ENCODE peak calls at places on chromosomes 6 and 20, in six cellular contexts. F is spleen; N is CD4-positive, CD25-positive, alpha-beta regulatory T cell; P is CD8-positive, alpha-beta memory T cell; D is thoracic aorta; Z is GM23338. J is an unnamed sample.

GRCh38 chr6:30744054-30744805 is at the start of gene IER3:
- DNase-seq in F (peak; percentile 95), N (peak; percentile 63), P (peak; percentile 72), D (peak; percentile 64), Z (peak; percentile 96), J (peak; percentile 61)

GRCh38 chr6:6820688-6821238 is 232.2 kb downstream of the LY86 start:
- DNase-seq in F (no peak), N (no peak), P (no peak), D (no peak), Z (no peak), J (no peak)

GRCh38 chr6:44487611-44488010 is 100.1 kb downstream of the CDC5L start:
- DNase-seq in F (no peak), N (no peak), P (no peak), D (no peak), Z (no peak), J (no peak)

GRCh38 chr6:47033029-47033796 is 8.9 kb downstream of the ADGRF1 start:
- DNase-seq in F (no peak), N (no peak), P (no peak), D (no peak), Z (no peak), J (no peak)

GRCh38 chr6:116349216-116349615 is 21.5 kb upstream of the DSE start:
- DNase-seq in F (no peak), N (no peak), P (no peak), D (no peak), Z (no peak), J (no peak)

GRCh38 chr20:48771542-48771941 is 56.3 kb downstream of the PREX1 start:
- DNase-seq in F (no peak), N (no peak), P (peak; percentile 42), D (no peak), Z (no peak), J (no peak)

GRCh38 chr6:131379951-131380350 is 193.1 kb upstream of the ARG1 start:
- DNase-seq in F (no peak), N (no peak), P (no peak), D (no peak), Z (no peak), J (no peak)

GRCh38 chr6:6968731-6969552 is 138.8 kb upstream of the RREB1 start:
- DNase-seq in F (no peak), N (no peak), P (no peak), D (no peak), Z (no peak), J (no peak)

GRCh38 chr20:23399568-23400241 is 21.6 kb downstream of the NAPB start:
- DNase-seq in F (no peak), N (no peak), P (no peak), D (no peak), Z (no peak), J (no peak)

GRCh38 chr6:170053966-170054661 is 236.8 kb downstream of the DLL1 start:
- DNase-seq in F (peak; percentile 53), N (no peak), P (no peak), D (no peak), Z (no peak), J (no peak)

GRCh38 chr6:27672113-27672799 is 199.4 kb upstream of the ZNF184 start:
- DNase-seq in F (no peak), N (peak; percentile 36), P (no peak), D (no peak), Z (peak; percentile 87), J (no peak)

GRCh38 chr20:50223321-50223995 is 32.8 kb downstream of the CEBPB start:
- DNase-seq in F (no peak), N (no peak), P (peak; percentile 35), D (no peak), Z (no peak), J (no peak)

GRCh38 chr6:3382399-3383279 is 74.2 kb downstream of the SLC22A23 start:
- DNase-seq in F (no peak), N (no peak), P (no peak), D (no peak), Z (no peak), J (no peak)

GRCh38 chr20:54197621-54198604 is 10.0 kb upstream of the PFDN4 start:
- DNase-seq in F (no peak), N (no peak), P (no peak), D (no peak), Z (peak; percentile 45), J (no peak)

GRCh38 chr6:147158881-147159280 is 45.3 kb upstream of the STXBP5 start:
- DNase-seq in F (no peak), N (no peak), P (no peak), D (no peak), Z (no peak), J (no peak)

GRCh38 chr20:43941476-43942212 is 27.0 kb downstream of the TOX2 start:
- DNase-seq in F (no peak), N (no peak), P (no peak), D (no peak), Z (no peak), J (no peak)

GRCh38 chr6:168782211-168782729 is 341.3 kb downstream of the SMOC2 start:
- DNase-seq in F (no peak), N (no peak), P (no peak), D (no peak), Z (no peak), J (no peak)

GRCh38 chr20:44402391-44403193 is 47.1 kb downstream of the HNF4A start:
- DNase-seq in F (no peak), N (no peak), P (no peak), D (no peak), Z (no peak), J (no peak)

GRCh38 chr6:27761391-27761790 is 150.8 kb downstream of the OR2B2 start:
- DNase-seq in F (no peak), N (no peak), P (no peak), D (no peak), Z (no peak), J (no peak)

GRCh38 chr20:2206957-2207769 is 88.6 kb upstream of the TGM3 start:
- DNase-seq in F (peak; percentile 96), N (peak; percentile 15), P (peak; percentile 52), D (no peak), Z (peak; percentile 87), J (peak; percentile 32)

GRCh38 chr20:3543901-3544507 is 73.2 kb downstream of the ATRN start:
- DNase-seq in F (no peak), N (no peak), P (no peak), D (no peak), Z (no peak), J (no peak)

GRCh38 chr20:17992847-17993508 is 24.2 kb downstream of the MGME1 start:
- DNase-seq in F (no peak), N (no peak), P (no peak), D (no peak), Z (no peak), J (no peak)

GRCh38 chr20:11792229-11792953 is 125.3 kb upstream of the BTBD3 start:
- DNase-seq in F (no peak), N (no peak), P (no peak), D (no peak), Z (no peak), J (no peak)

GRCh38 chr6:66361886-66362285 is 654.9 kb upstream of the EYS start:
- DNase-seq in F (no peak), N (no peak), P (no peak), D (no peak), Z (no peak), J (no peak)

GRCh38 chr6:46221221-46221793 is 50.5 kb upstream of the ENPP5 start:
- DNase-seq in F (no peak), N (no peak), P (no peak), D (no peak), Z (peak; percentile 80), J (no peak)

GRCh38 chr6:20868397-20869185 is 334.3 kb downstream of the CDKAL1 start:
- DNase-seq in F (no peak), N (no peak), P (no peak), D (no peak), Z (peak; percentile 78), J (no peak)

GRCh38 chr6:217048-217659 is 75.1 kb upstream of the DUSP22 start:
- DNase-seq in F (no peak), N (no peak), P (no peak), D (no peak), Z (peak; percentile 84), J (no peak)

GRCh38 chr6:16370943-16371342 is 132.6 kb downstream of the GMPR start:
- DNase-seq in F (no peak), N (no peak), P (no peak), D (no peak), Z (no peak), J (no peak)
- H3K4me1 ChIP-seq in F (peaks cover 44% of the 10 kb centered on the region), N (no peaks in the 10 kb centered on the region), P (no peaks in the 10 kb centered on the region), D (peaks cover 2% of the 10 kb centered on the region), Z (no peaks in the 10 kb centered on the region), J (peaks cover 3% of the 10 kb centered on the region)

GRCh38 chr6:139008117-139008516 is 20.1 kb upstream of the REPS1 start:
- DNase-seq in F (no peak), N (no peak), P (no peak), D (no peak), Z (no peak), J (no peak)

GRCh38 chr6:139003751-139004150 is 15.7 kb upstream of the REPS1 start:
- DNase-seq in F (no peak), N (no peak), P (no peak), D (no peak), Z (no peak), J (no peak)

GRCh38 chr6:139010674-139011073 is 17.9 kb upstream of the ABRACL start:
- DNase-seq in F (no peak), N (no peak), P (no peak), D (no peak), Z (peak; percentile 33), J (no peak)

GRCh38 chr6:139006470-139006869 is 18.4 kb upstream of the REPS1 start:
- DNase-seq in F (no peak), N (no peak), P (no peak), D (no peak), Z (no peak), J (no peak)

DNA sequence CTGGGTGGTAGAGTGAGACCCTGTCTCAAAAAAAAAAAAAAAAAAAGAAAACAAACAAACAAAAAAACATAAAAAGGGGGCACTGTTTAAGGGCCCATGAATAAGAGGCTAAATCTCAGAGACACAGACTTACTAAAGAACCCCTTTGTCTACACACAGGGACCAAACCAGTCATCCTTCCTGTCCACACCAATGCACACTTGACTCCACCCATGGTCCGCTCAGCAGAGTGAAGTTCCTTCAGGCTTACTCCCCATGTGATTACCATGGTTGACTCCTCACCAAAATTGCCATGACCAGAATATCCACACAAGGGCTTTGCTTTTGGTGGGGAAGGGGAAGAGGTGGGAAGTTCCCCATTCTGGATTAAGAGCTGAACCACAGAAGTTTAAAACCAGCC is 19.4 kb upstream of the REPS1 start:
- DNase-seq in F (no peak), N (no peak), P (no peak), D (no peak), Z (no peak), J (no peak)
- H3K4me3 ChIP-seq in F (no peak overlapping the region), N (no peak overlapping the region), P (no peak overlapping the region), D (no peak overlapping the region), Z (no peak overlapping the region), J (no peak overlapping the region)

DNA sequence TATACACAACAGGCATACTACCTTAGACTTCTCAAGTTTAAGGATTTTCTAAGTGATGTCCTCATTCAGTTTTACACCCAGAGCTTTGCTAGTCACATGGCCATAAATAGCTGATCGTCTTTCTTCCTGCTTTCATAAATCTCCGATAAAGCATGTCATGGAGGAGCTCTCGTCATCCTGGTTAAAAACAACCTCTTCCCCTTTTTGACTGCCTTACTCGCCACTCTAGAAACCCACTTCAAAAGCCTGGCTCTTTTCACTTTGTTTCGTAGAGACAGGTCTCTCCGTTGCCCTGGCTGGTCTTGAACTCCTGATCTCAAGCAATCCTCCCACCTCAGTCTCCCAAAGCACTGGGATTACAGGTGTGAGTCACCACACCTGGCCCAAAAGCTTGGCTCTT is 67.0 kb upstream of the SMIM29 start:
- DNase-seq in F (no peak), N (no peak), P (no peak), D (no peak), Z (no peak), J (peak; percentile 10)
- H3K27ac ChIP-seq in F (peak overlapping the region; percentile 56), N (no peak overlapping the region), P (peak overlapping the region; percentile 20), D (peak overlapping the region; percentile 52), Z (no peak overlapping the region), J (no peak overlapping the region)

GRCh38 chr6:15265787-15266186 is 19.9 kb downstream of the JARID2 start:
- DNase-seq in F (no peak), N (no peak), P (no peak), D (no peak), Z (no peak), J (no peak)
- H3K4me1 ChIP-seq in F (peaks cover 83% of the 10 kb centered on the region), N (peaks cover 31% of the 10 kb centered on the region), P (peaks cover 61% of the 10 kb centered on the region), D (peaks cover 39% of the 10 kb centered on the region), Z (peaks cover 97% of the 10 kb centered on the region), J (peaks cover 67% of the 10 kb centered on the region)